ENCODE peak calls at places on chromosomes 12 and 14, in six cellular contexts. One of them, this sample, is unnamed.

GRCh38 chr12:94829552-94829951 is 173.9 kb downstream of the NDUFA12 start:
- ATAC-seq in HepG2: no peak
- ATAC-seq in left ventricle myocardium superior: no peak
- ATAC-seq in heart right ventricle: no peak
- ATAC-seq in aorta: no peak
- ATAC-seq in naive thymus-derived CD8-positive, alpha-beta T cell: no peak
- ATAC-seq in this sample: no peak

GRCh38 chr14:92549853-92550244 is 36.3 kb downstream of the RIN3 start:
- ATAC-seq in left ventricle myocardium superior: peak; percentile 77
- ATAC-seq in heart right ventricle: peak; percentile 79
- ATAC-seq in HepG2: no peak
- ATAC-seq in aorta: peak; percentile 78
- ATAC-seq in naive thymus-derived CD8-positive, alpha-beta T cell: no peak
- ATAC-seq in this sample: peak; percentile 79

GRCh38 chr14:106372870-106373657 is 846.7 kb downstream of the TMEM121 start:
- ATAC-seq in naive thymus-derived CD8-positive, alpha-beta T cell: peak; percentile 96
- ATAC-seq in heart right ventricle: no peak
- ATAC-seq in left ventricle myocardium superior: no peak
- ATAC-seq in HepG2: peak; percentile 94
- ATAC-seq in aorta: no peak
- ATAC-seq in this sample: no peak

GRCh38 chr12:12716151-12716844 is 870 bp upstream of the CDKN1B start:
- ATAC-seq in naive thymus-derived CD8-positive, alpha-beta T cell: peak; percentile 4
- ATAC-seq in left ventricle myocardium superior: peak; percentile 4
- ATAC-seq in heart right ventricle: no peak
- ATAC-seq in aorta: peak; percentile 4
- ATAC-seq in HepG2: peak; percentile 26
- ATAC-seq in this sample: no peak

GRCh38 chr12:106022568-106023012 is 116.2 kb downstream of the NUAK1 start:
- ATAC-seq in left ventricle myocardium superior: no peak
- ATAC-seq in aorta: no peak
- ATAC-seq in naive thymus-derived CD8-positive, alpha-beta T cell: no peak
- ATAC-seq in heart right ventricle: no peak
- ATAC-seq in HepG2: peak; percentile 83
- ATAC-seq in this sample: no peak

GRCh38 chr14:24692382-24693352 is 58.7 kb upstream of the GZMB start:
- ATAC-seq in aorta: no peak
- ATAC-seq in heart right ventricle: no peak
- ATAC-seq in naive thymus-derived CD8-positive, alpha-beta T cell: peak; percentile 95
- ATAC-seq in HepG2: no peak
- ATAC-seq in left ventricle myocardium superior: no peak
- ATAC-seq in this sample: no peak

GRCh38 chr14:92892589-92892988 is 30.4 kb upstream of the CHGA start:
- ATAC-seq in naive thymus-derived CD8-positive, alpha-beta T cell: no peak
- ATAC-seq in HepG2: no peak
- ATAC-seq in aorta: no peak
- ATAC-seq in left ventricle myocardium superior: no peak
- ATAC-seq in heart right ventricle: no peak
- ATAC-seq in this sample: no peak

GRCh38 chr14:25150934-25151790 is 101.2 kb upstream of the STXBP6 start:
- ATAC-seq in heart right ventricle: no peak
- ATAC-seq in naive thymus-derived CD8-positive, alpha-beta T cell: no peak
- ATAC-seq in aorta: no peak
- ATAC-seq in HepG2: peak; percentile 77
- ATAC-seq in left ventricle myocardium superior: no peak
- ATAC-seq in this sample: no peak

GRCh38 chr14:63952053-63952932 is 99.5 kb downstream of the SYNE2 start:
- ATAC-seq in HepG2: no peak
- ATAC-seq in aorta: no peak
- ATAC-seq in left ventricle myocardium superior: peak; percentile 94
- ATAC-seq in naive thymus-derived CD8-positive, alpha-beta T cell: no peak
- ATAC-seq in heart right ventricle: peak; percentile 11
- ATAC-seq in this sample: no peak

GRCh38 chr14:41403360-41403759 is 203.3 kb upstream of the LRFN5 start:
- ATAC-seq in HepG2: no peak
- ATAC-seq in naive thymus-derived CD8-positive, alpha-beta T cell: no peak
- ATAC-seq in left ventricle myocardium superior: no peak
- ATAC-seq in aorta: no peak
- ATAC-seq in heart right ventricle: no peak
- ATAC-seq in this sample: no peak

GRCh38 chr12:75720807-75721206 is 209.4 kb upstream of the KRR1 start:
- ATAC-seq in HepG2: peak; percentile 54
- ATAC-seq in heart right ventricle: no peak
- ATAC-seq in left ventricle myocardium superior: peak; percentile 40
- ATAC-seq in aorta: no peak
- ATAC-seq in naive thymus-derived CD8-positive, alpha-beta T cell: no peak
- ATAC-seq in this sample: no peak

GRCh38 chr14:49106721-49107689 is 479.2 kb downstream of the RPS29 start:
- ATAC-seq in aorta: no peak
- ATAC-seq in HepG2: no peak
- ATAC-seq in left ventricle myocardium superior: no peak
- ATAC-seq in heart right ventricle: no peak
- ATAC-seq in naive thymus-derived CD8-positive, alpha-beta T cell: no peak
- ATAC-seq in this sample: no peak

GRCh38 chr14:77508249-77508648 is 9.6 kb upstream of the ISM2 start:
- ATAC-seq in heart right ventricle: no peak
- ATAC-seq in naive thymus-derived CD8-positive, alpha-beta T cell: no peak
- ATAC-seq in HepG2: peak; percentile 88
- ATAC-seq in aorta: no peak
- ATAC-seq in left ventricle myocardium superior: no peak
- ATAC-seq in this sample: no peak

GRCh38 chr12:129530517-129530916 is 373.3 kb downstream of the TMEM132D start:
- ATAC-seq in heart right ventricle: no peak
- ATAC-seq in HepG2: no peak
- ATAC-seq in naive thymus-derived CD8-positive, alpha-beta T cell: no peak
- ATAC-seq in left ventricle myocardium superior: no peak
- ATAC-seq in aorta: no peak
- ATAC-seq in this sample: no peak

GRCh38 chr14:92813201-92813600 is 19.1 kb downstream of the GOLGA5 start:
- ATAC-seq in left ventricle myocardium superior: no peak
- ATAC-seq in heart right ventricle: no peak
- ATAC-seq in aorta: no peak
- ATAC-seq in HepG2: no peak
- ATAC-seq in naive thymus-derived CD8-positive, alpha-beta T cell: no peak
- ATAC-seq in this sample: no peak

GRCh38 chr12:13962699-13963098 is 18.7 kb downstream of the GRIN2B start:
- ATAC-seq in naive thymus-derived CD8-positive, alpha-beta T cell: no peak
- ATAC-seq in left ventricle myocardium superior: no peak
- ATAC-seq in aorta: no peak
- ATAC-seq in HepG2: peak; percentile 93
- ATAC-seq in heart right ventricle: no peak
- ATAC-seq in this sample: no peak

GRCh38 chr12:116864371-116865160 is 16.7 kb downstream of the HRK start:
- ATAC-seq in HepG2: no peak
- ATAC-seq in left ventricle myocardium superior: no peak
- ATAC-seq in naive thymus-derived CD8-positive, alpha-beta T cell: no peak
- ATAC-seq in aorta: peak; percentile 27
- ATAC-seq in heart right ventricle: no peak
- ATAC-seq in this sample: peak; percentile 65

GRCh38 chr14:22007278-22008097 is 333.9 kb upstream of the OR4E1 start:
- ATAC-seq in naive thymus-derived CD8-positive, alpha-beta T cell: peak; percentile 46
- ATAC-seq in left ventricle myocardium superior: no peak
- ATAC-seq in heart right ventricle: no peak
- ATAC-seq in aorta: no peak
- ATAC-seq in HepG2: no peak
- ATAC-seq in this sample: no peak

GRCh38 chr14:38210168-38210567 is 2.5 kb downstream of the SSTR1 start:
- ATAC-seq in aorta: no peak
- ATAC-seq in HepG2: no peak
- ATAC-seq in naive thymus-derived CD8-positive, alpha-beta T cell: no peak
- ATAC-seq in heart right ventricle: peak; percentile 16
- ATAC-seq in left ventricle myocardium superior: no peak
- ATAC-seq in this sample: no peak

GRCh38 chr12:123085730-123086487 is 65.0 kb downstream of the PITPNM2 start:
- ATAC-seq in aorta: peak; percentile 49
- ATAC-seq in naive thymus-derived CD8-positive, alpha-beta T cell: no peak
- ATAC-seq in HepG2: peak; percentile 36
- ATAC-seq in heart right ventricle: peak; percentile 59
- ATAC-seq in left ventricle myocardium superior: peak; percentile 74
- ATAC-seq in this sample: peak; percentile 70

GRCh38 chr14:85234626-85235025 is 295.3 kb upstream of the FLRT2 start:
- ATAC-seq in heart right ventricle: no peak
- ATAC-seq in left ventricle myocardium superior: no peak
- ATAC-seq in aorta: no peak
- ATAC-seq in HepG2: no peak
- ATAC-seq in naive thymus-derived CD8-positive, alpha-beta T cell: no peak
- ATAC-seq in this sample: no peak

GRCh38 chr14:92686411-92686762 is 62.0 kb downstream of the LGMN start:
- ATAC-seq in HepG2: peak; percentile 13
- ATAC-seq in left ventricle myocardium superior: no peak
- ATAC-seq in heart right ventricle: no peak
- ATAC-seq in naive thymus-derived CD8-positive, alpha-beta T cell: no peak
- ATAC-seq in aorta: no peak
- ATAC-seq in this sample: no peak

GRCh38 chr12:63206908-63207307 is 55.9 kb upstream of the AVPR1A start:
- ATAC-seq in aorta: no peak
- ATAC-seq in naive thymus-derived CD8-positive, alpha-beta T cell: no peak
- ATAC-seq in heart right ventricle: no peak
- ATAC-seq in HepG2: no peak
- ATAC-seq in left ventricle myocardium superior: peak; percentile 47
- ATAC-seq in this sample: no peak

GRCh38 chr12:87201598-87201997 is 827.6 kb downstream of the C12orf50 start:
- ATAC-seq in aorta: no peak
- ATAC-seq in heart right ventricle: no peak
- ATAC-seq in left ventricle myocardium superior: peak; percentile 83
- ATAC-seq in naive thymus-derived CD8-positive, alpha-beta T cell: no peak
- ATAC-seq in HepG2: no peak
- ATAC-seq in this sample: no peak

GRCh38 chr12:32390572-32391219 is 8.7 kb upstream of the FGD4 start:
- ATAC-seq in left ventricle myocardium superior: peak; percentile 73
- ATAC-seq in HepG2: peak; percentile 95
- ATAC-seq in heart right ventricle: peak; percentile 42
- ATAC-seq in naive thymus-derived CD8-positive, alpha-beta T cell: peak; percentile 66
- ATAC-seq in aorta: no peak
- ATAC-seq in this sample: peak; percentile 67